ENCODE peak calls at places on chromosomes 13 and 19, in six cellular contexts. Z, P, E, M, V and S are unnamed samples.

GRCh38 chr13:91216928-91217700 is 130.4 kb upstream of the MIR17HG start:
- DNase-seq in Z (no peak), P (no peak), E (no peak), M (no peak), V (no peak), S (peak)

GRCh38 chr19:45779231-45780145 is 2.8 kb downstream of the DMPK start:
- DNase-seq in Z (peak), P (peak), E (peak), M (peak), V (peak), S (peak)

GRCh38 chr19:35088514-35088913 is 27.1 kb upstream of the FXYD3 start:
- DNase-seq in Z (no peak), P (no peak), E (no peak), M (no peak), V (no peak), S (peak)

GRCh38 chr13:101065314-101065713 is 351.0 kb downstream of the NALCN start:
- DNase-seq in Z (no peak), P (no peak), E (no peak), M (no peak), V (no peak), S (no peak)

GRCh38 chr13:27450921-27451461 is 627 bp upstream of the MTIF3 start:
- DNase-seq in Z (peak), P (peak), E (peak), M (peak), V (no peak), S (peak)

GRCh38 chr13:113113846-113114271 is 8.3 kb downstream of the F7 start:
- DNase-seq in Z (peak), P (no peak), E (no peak), M (peak), V (no peak), S (peak)

GRCh38 chr19:49749771-49750170 is 13.3 kb downstream of the TSKS start:
- DNase-seq in Z (no peak), P (no peak), E (no peak), M (no peak), V (no peak), S (no peak)

GRCh38 chr19:16566161-16566560 is 6.1 kb downstream of the SLC35E1 start:
- DNase-seq in Z (peak), P (no peak), E (no peak), M (no peak), V (peak), S (no peak)

GRCh38 chr19:10228925-10229324 is 2.2 kb downstream of the S1PR2 start:
- DNase-seq in Z (no peak), P (no peak), E (peak), M (no peak), V (no peak), S (peak)

GRCh38 chr13:89541091-89542030 is 1806.1 kb upstream of the MIR17HG start:
- DNase-seq in Z (no peak), P (no peak), E (no peak), M (no peak), V (no peak), S (no peak)

GRCh38 chr13:108018371-108018870 is 196.9 kb downstream of the LIG4 start:
- DNase-seq in Z (no peak), P (no peak), E (no peak), M (no peak), V (no peak), S (no peak)

GRCh38 chr13:37349916-37350315 is 244.5 kb upstream of the CSNK1A1L start:
- DNase-seq in Z (no peak), P (no peak), E (no peak), M (peak), V (no peak), S (no peak)

GRCh38 chr19:49637865-49638350 is 2.0 kb downstream of the RRAS start:
- DNase-seq in Z (peak), P (no peak), E (no peak), M (peak), V (peak), S (peak)

GRCh38 chr13:113884821-113885220 is 20.9 kb upstream of the GAS6 start:
- DNase-seq in Z (no peak), P (no peak), E (no peak), M (no peak), V (no peak), S (peak)

GRCh38 chr19:44764975-44765948 is 12.4 kb upstream of the CBLC start:
- DNase-seq in Z (peak), P (no peak), E (no peak), M (peak), V (no peak), S (no peak)

GRCh38 chr19:45597425-45598111 is 4.4 kb downstream of the GPR4 start:
- DNase-seq in Z (no peak), P (no peak), E (no peak), M (peak), V (no peak), S (no peak)

GRCh38 chr13:90891329-90891728 is 456.2 kb upstream of the MIR17HG start:
- DNase-seq in Z (no peak), P (no peak), E (no peak), M (no peak), V (no peak), S (no peak)

GRCh38 chr19:12939292-12939606 is 840 bp downstream of the CALR start:
- DNase-seq in Z (no peak), P (no peak), E (no peak), M (no peak), V (no peak), S (no peak)

GRCh38 chr19:28701491-28701890 is 511.5 kb downstream of the UQCRFS1 start:
- DNase-seq in Z (no peak), P (no peak), E (no peak), M (no peak), V (no peak), S (no peak)

GRCh38 chr13:92966900-92967299 is 259.7 kb upstream of the GPC6 start:
- DNase-seq in Z (no peak), P (no peak), E (no peak), M (no peak), V (no peak), S (no peak)

GRCh38 chr19:35142531-35143230 is 374 bp upstream of the FXYD7 start:
- DNase-seq in Z (peak), P (peak), E (peak), M (no peak), V (no peak), S (peak)

GRCh38 chr13:45258339-45258685 is 57.5 kb upstream of the KCTD4 start:
- DNase-seq in Z (no peak), P (no peak), E (no peak), M (no peak), V (no peak), S (no peak)

GRCh38 chr19:3137139-3137538 is 1.3 kb downstream of the GNA15 start:
- DNase-seq in Z (peak), P (no peak), E (no peak), M (peak), V (no peak), S (no peak)

GRCh38 chr19:47541507-47541906 is 26.6 kb upstream of the NAPA start:
- DNase-seq in Z (no peak), P (no peak), E (no peak), M (no peak), V (no peak), S (peak)

GRCh38 chr13:76882431-76882830 is 3.8 kb downstream of the KCTD12 start:
- DNase-seq in Z (no peak), P (no peak), E (no peak), M (no peak), V (peak), S (no peak)

GRCh38 chr13:40333238-40333637 is 333.2 kb downstream of the FOXO1 start:
- DNase-seq in Z (no peak), P (no peak), E (no peak), M (peak), V (no peak), S (peak)

GRCh38 chr19:52237771-52238400 is 31.5 kb upstream of the ZNF766 start:
- DNase-seq in Z (no peak), P (peak), E (peak), M (peak), V (no peak), S (peak)

GRCh38 chr13:81577601-81578000 is 1236.7 kb upstream of the SPRY2 start:
- DNase-seq in Z (no peak), P (no peak), E (no peak), M (no peak), V (no peak), S (no peak)

GRCh38 chr13:75514080-75515040 is 23.3 kb downstream of the COMMD6 start:
- DNase-seq in Z (no peak), P (no peak), E (no peak), M (no peak), V (no peak), S (no peak)

GRCh38 chr13:106524108-106524507 is 11.4 kb downstream of the EFNB2 start:
- DNase-seq in Z (no peak), P (no peak), E (no peak), M (no peak), V (no peak), S (no peak)

GRCh38 chr19:10517760-10518443 is 655 bp upstream of the S1PR5 start:
- DNase-seq in Z (no peak), P (peak), E (no peak), M (peak), V (no peak), S (peak)